ENCODE peak calls at places on chromosomes 3 and 15, in six cellular contexts. B is A549, C is left ventricle myocardium inferior, D is cardiac fibroblast, K is aorta, S is NCI-H1436. Z is an unnamed sample.

GRCh38 chr3:185586644-185586964 is 509 bp downstream of the SENP2 start:
- DNase-seq in K (no peak), S (no peak), B (peak; percentile 18), D (no peak), C (no peak), Z (no peak)

GRCh38 chr3:100994187-100994586 is 966 bp upstream of the ABI3BP start:
- DNase-seq in B (no peak), C (no peak), D (no peak), S (no peak), K (no peak), Z (no peak)

GRCh38 chr15:75723847-75724660 is 11.4 kb upstream of the CSPG4 start:
- DNase-seq in B (peak; percentile 97), C (peak; percentile 84), K (peak; percentile 96), S (peak; percentile 71), D (peak; percentile 96), Z (peak; percentile 97)

GRCh38 chr3:171788546-171789351 is 21.5 kb downstream of the PLD1 start:
- DNase-seq in S (no peak), C (no peak), D (peak; percentile 95), K (no peak), B (no peak), Z (peak; percentile 98)

GRCh38 chr15:85330941-85331588 is 49.3 kb upstream of the AKAP13 start:
- DNase-seq in S (peak; percentile 70), K (peak; percentile 90), B (peak; percentile 93), D (peak; percentile 96), C (peak; percentile 91), Z (peak; percentile 95)

GRCh38 chr3:109191431-109191830 is 54.9 kb downstream of the C3orf85 start:
- DNase-seq in B (no peak), C (no peak), K (no peak), S (no peak), D (no peak), Z (no peak)

GRCh38 chr3:134816623-134817022 is 21.6 kb downstream of the EPHB1 start:
- DNase-seq in K (no peak), S (no peak), D (no peak), B (no peak), C (no peak), Z (no peak)

GRCh38 chr15:26453914-26454313 is 319.0 kb downstream of the GABRB3 start:
- DNase-seq in B (no peak), S (no peak), C (no peak), K (no peak), D (no peak), Z (no peak)

GRCh38 chr3:42070089-42070885 is 20.9 kb upstream of the TRAK1 start:
- DNase-seq in C (no peak), D (no peak), K (no peak), S (no peak), B (no peak), Z (no peak)

GRCh38 chr3:10116138-10116460 is 624 bp downstream of the BRK1 start:
- DNase-seq in K (no peak), S (no peak), B (peak; percentile 12), C (no peak), D (peak; percentile 36), Z (peak; percentile 33)

GRCh38 chr3:177478170-177478859 is 281.0 kb upstream of the TBL1XR1 start:
- DNase-seq in D (peak; percentile 99), B (peak; percentile 28), C (no peak), K (no peak), S (no peak), Z (peak; percentile 99)

GRCh38 chr3:42753757-42754156 is 19.3 kb downstream of the CCDC13 start:
- DNase-seq in B (no peak), S (no peak), D (no peak), K (no peak), C (no peak), Z (no peak)

GRCh38 chr3:153216928-153217327 is 54.9 kb downstream of the RAP2B start:
- DNase-seq in C (no peak), S (no peak), D (no peak), B (no peak), K (no peak), Z (no peak)

GRCh38 chr15:67660446-67660845 is 117.9 kb downstream of the MAP2K5 start:
- DNase-seq in B (no peak), C (no peak), K (no peak), S (no peak), D (no peak), Z (no peak)

GRCh38 chr15:52790166-52790708 is at the start of gene ONECUT1:
- DNase-seq in D (peak; percentile 46), C (peak; percentile 42), B (peak; percentile 79), K (peak; percentile 86), S (peak; percentile 57), Z (peak; percentile 29)